ENCODE peak calls at places on chromosomes 5 and 9, in nine cellular contexts. C is GM23248; U is activated T-helper 1 cell treated with anti-CD3 and anti-CD28 coated beads, Interleukin-12 subunit alpha, Interleukin-12 subunit beta, Interleukin-2, Interleukin-4 antibody, amounts not matched to agents 30 ng/mL and 10 ng/mL and 1 ng/mL, durations not matched to agents 14 hours and 24 hours and 36 hours; N is tibial nerve; Y is CD4-positive, alpha-beta memory T cell; B is NCI-H1092; L is NCI-H1417; D is A549; X is epithelial cell of proximal tubule. Z is an unnamed sample.

GRCh38 chr5:88694087-88694703 is 188.8 kb downstream of the MEF2C start:
- DNase-seq in U (no peak), Y (no peak), B (no peak), C (no peak), L (no peak), N (no peak), X (no peak), D (no peak), Z (no peak)

GRCh38 chr5:28877050-28877449 is 1838.7 kb upstream of the CDH9 start:
- DNase-seq in B (no peak), D (no peak), Y (no peak), U (no peak), N (no peak), L (no peak), C (no peak), X (no peak), Z (no peak)

GRCh38 chr9:100589582-100589981 is 11.7 kb downstream of the CAVIN4 start:
- DNase-seq in Y (no peak), B (no peak), N (no peak), U (no peak), X (no peak), C (peak; percentile 68), D (no peak), L (no peak), Z (no peak)

GRCh38 chr9:16267336-16268036 is 603.0 kb downstream of the BNC2 start:
- DNase-seq in B (peak; percentile 50), N (no peak), U (no peak), L (no peak), D (peak; percentile 64), C (peak; percentile 55), Y (no peak), X (no peak), Z (no peak)

GRCh38 chr9:89481161-89481915 is 16.6 kb downstream of the SEMA4D start:
- DNase-seq in B (no peak), N (no peak), D (no peak), C (no peak), L (no peak), X (no peak), U (no peak), Y (peak; percentile 59), Z (peak; percentile 57)

GRCh38 chr5:91359957-91360609 is 23.0 kb downstream of the ARRDC3 start:
- DNase-seq in U (no peak), C (peak; percentile 24), Y (no peak), N (no peak), D (no peak), B (no peak), L (no peak), X (no peak), Z (no peak)

GRCh38 chr5:177402271-177403043 is 2.0 kb upstream of the PFN3 start:
- DNase-seq in C (peak; percentile 74), B (peak; percentile 63), X (peak; percentile 42), N (no peak), Y (peak; percentile 72), L (peak; percentile 80), U (peak; percentile 52), D (peak; percentile 91), Z (peak; percentile 77)

GRCh38 chr9:2621678-2622360 is at the start of gene VLDLR:
- DNase-seq in L (peak; percentile 79), N (no peak), X (no peak), B (peak; percentile 64), Y (peak; percentile 5), U (peak; percentile 22), D (peak; percentile 38), C (peak; percentile 68), Z (peak; percentile 58)

GRCh38 chr5:167769846-167770420 is 521.5 kb upstream of the WWC1 start:
- DNase-seq in X (peak; percentile 9), L (no peak), B (no peak), N (no peak), C (peak; percentile 44), U (no peak), D (no peak), Y (no peak), Z (no peak)

GRCh38 chr9:69165581-69165980 is 8.5 kb upstream of the TJP2 start:
- DNase-seq in U (no peak), N (no peak), D (no peak), Y (no peak), C (no peak), B (no peak), L (no peak), X (no peak), Z (no peak)

GRCh38 chr5:31581498-31582099 is 49.5 kb downstream of the C5orf22 start:
- DNase-seq in D (peak; percentile 46), N (no peak), U (no peak), Y (peak; percentile 32), L (peak; percentile 16), C (peak; percentile 78), X (peak; percentile 13), B (no peak), Z (no peak)

GRCh38 chr9:87548159-87548558 is 50.5 kb downstream of the DAPK1 start:
- DNase-seq in N (no peak), X (no peak), U (no peak), D (no peak), B (no peak), Y (no peak), C (no peak), L (no peak), Z (no peak)

GRCh38 chr5:116361171-116361967 is 213.3 kb downstream of the SEMA6A start:
- DNase-seq in C (peak; percentile 40), Y (no peak), L (no peak), D (no peak), N (no peak), B (peak; percentile 39), U (no peak), X (no peak), Z (no peak)

GRCh38 chr9:36140086-36141084 is 3.9 kb downstream of the GLIPR2 start:
- DNase-seq in L (no peak), B (no peak), X (no peak), U (peak; percentile 21), Y (peak; percentile 62), D (no peak), N (no peak), C (no peak), Z (no peak)

GRCh38 chr5:13624283-13625074 is 320.0 kb downstream of the DNAH5 start:
- DNase-seq in X (no peak), L (no peak), C (no peak), D (no peak), B (no peak), Y (no peak), N (no peak), U (no peak), Z (no peak)

GRCh38 chr9:98764351-98764750 is 32.0 kb downstream of the ANKS6 start:
- DNase-seq in N (no peak), L (no peak), B (no peak), D (no peak), C (peak; percentile 26), X (no peak), U (no peak), Y (no peak), Z (no peak)

GRCh38 chr5:148807845-148808244 is 18.6 kb upstream of the ADRB2 start:
- DNase-seq in X (no peak), C (no peak), D (no peak), Y (no peak), L (peak; percentile 74), B (no peak), U (no peak), N (no peak), Z (no peak)

GRCh38 chr9:131470581-131470991 is 32.1 kb upstream of the POMT1 start:
- DNase-seq in U (no peak), B (no peak), Y (no peak), L (no peak), N (no peak), D (no peak), C (no peak), X (no peak), Z (no peak)

GRCh38 chr9:13786131-13786530 is 506.6 kb upstream of the MPDZ start:
- DNase-seq in U (no peak), B (no peak), D (no peak), L (no peak), C (peak; percentile 32), Y (no peak), N (peak; percentile 59), X (no peak), Z (no peak)

GRCh38 chr5:109192027-109192426 is 217.7 kb downstream of the PJA2 start:
- DNase-seq in C (no peak), Y (no peak), U (no peak), L (no peak), X (no peak), N (no peak), B (no peak), D (no peak), Z (no peak)

GRCh38 chr5:98217138-98217537 is 556.3 kb upstream of the RGMB start:
- DNase-seq in N (no peak), D (no peak), U (no peak), Y (no peak), C (no peak), L (no peak), B (no peak), X (no peak), Z (no peak)

GRCh38 chr5:131521252-131521651 is 113.8 kb downstream of the RAPGEF6 start:
- DNase-seq in Y (no peak), D (peak; percentile 9), L (no peak), B (no peak), U (no peak), X (no peak), C (peak; percentile 79), N (no peak), Z (no peak)

GRCh38 chr5:68465934-68466551 is 250.5 kb downstream of the PIK3R1 start:
- DNase-seq in C (no peak), D (no peak), U (no peak), N (no peak), B (no peak), L (no peak), X (no peak), Y (no peak), Z (no peak)

GRCh38 chr9:108057421-108058136 is 568.0 kb upstream of the KLF4 start:
- DNase-seq in X (peak; percentile 46), D (peak; percentile 89), N (no peak), Y (no peak), U (no peak), L (no peak), B (no peak), C (peak; percentile 97), Z (no peak)

GRCh38 chr5:179378116-179378440 is 32.8 kb upstream of the ADAMTS2 start:
- DNase-seq in D (no peak), X (no peak), C (no peak), U (no peak), N (no peak), Y (no peak), B (no peak), L (no peak), Z (no peak)

GRCh38 chr5:61352612-61353156 is 20.6 kb downstream of the ZSWIM6 start:
- DNase-seq in X (no peak), N (no peak), L (no peak), B (no peak), C (no peak), D (no peak), Y (no peak), U (no peak), Z (no peak)

GRCh38 chr5:154010660-154011059 is 28.1 kb downstream of the FAM114A2 start:
- DNase-seq in D (no peak), U (no peak), N (no peak), C (peak; percentile 34), L (no peak), B (no peak), X (no peak), Y (no peak), Z (no peak)

GRCh38 chr9:20376780-20377179 is 245.5 kb downstream of the MLLT3 start:
- DNase-seq in D (no peak), Y (no peak), X (no peak), N (no peak), L (no peak), B (no peak), U (no peak), C (no peak), Z (no peak)

GRCh38 chr5:77781076-77781475 is 4.9 kb upstream of the TBCA start:
- DNase-seq in B (no peak), Y (no peak), C (no peak), X (no peak), U (no peak), L (no peak), D (no peak), N (no peak), Z (no peak)

GRCh38 chr5:132237141-132237540 is 9.5 kb upstream of the P4HA2 start:
- DNase-seq in U (no peak), Y (no peak), D (no peak), N (no peak), X (no peak), L (no peak), B (no peak), C (peak; percentile 49), Z (no peak)

GRCh38 chr5:72070519-72070918 is 36.8 kb upstream of the MAP1B start:
- DNase-seq in B (no peak), N (no peak), L (no peak), C (no peak), Y (no peak), X (no peak), U (no peak), D (peak; percentile 27), Z (no peak)

Z was measured in stimulated activated naive CD8-positive, alpha-beta T cell treated with anti-CD3 and anti-CD28 coated beads, Interleukin-15, Interleukin-2, amounts not matched to agents 100 U/mL and 50 U/mL, for 24 hours.